ENCODE peak calls at places on chromosome 1, in four cellular contexts. R is MCF 10A, S is heart right ventricle, Q is GM12865. Y is an unnamed sample.

GRCh38 chr1:80358141-80358540 is 1351.6 kb upstream of the ADGRL4 start:
- DNase-seq in Q (no peak), R (peak), S (no peak), Y (no peak)

GRCh38 chr1:59672851-59673574 is 141.7 kb upstream of the HOOK1 start:
- DNase-seq in R (peak), S (no peak), Q (no peak), Y (no peak)

GRCh38 chr1:27618341-27619067 is 14.6 kb upstream of the AHDC1 start:
- DNase-seq in Q (peak), R (no peak), S (no peak), Y (peak)

GRCh38 chr1:36882536-36883285 is 151.6 kb downstream of the GRIK3 start:
- DNase-seq in R (no peak), S (no peak), Q (no peak), Y (no peak)

GRCh38 chr1:89986020-89986419 is 8.9 kb upstream of the ZNF326 start:
- DNase-seq in Q (no peak), S (no peak), R (no peak), Y (no peak)

GRCh38 chr1:88979054-88979748 is 13.2 kb downstream of the KYAT3 start:
- DNase-seq in Q (no peak), R (no peak), S (no peak), Y (no peak)

GRCh38 chr1:23980006-23980724 is at the start of gene SRSF10:
- DNase-seq in Q (peak), S (peak), R (peak), Y (peak)

GRCh38 chr1:119083980-119084379 is 56.5 kb downstream of the WARS2 start:
- DNase-seq in R (no peak), S (no peak), Q (no peak), Y (no peak)

GRCh38 chr1:224922404-224923164 is 6.9 kb upstream of the DNAH14 start:
- DNase-seq in R (peak), Q (peak), S (no peak), Y (no peak)

GRCh38 chr1:176220100-176220689 is 13.1 kb upstream of the COP1 start:
- DNase-seq in R (no peak), S (no peak), Q (no peak), Y (no peak)

GRCh38 chr1:40036574-40036973 is 4.0 kb upstream of the CAP1 start:
- DNase-seq in S (peak), Q (no peak), R (peak), Y (no peak)

GRCh38 chr1:44786138-44786840 is 1.7 kb downstream of the BEST4 start:
- DNase-seq in R (peak), S (peak), Q (peak), Y (peak)

GRCh38 chr1:44783697-44784093 is 4.3 kb downstream of the BEST4 start:
- DNase-seq in Q (no peak), S (no peak), R (no peak), Y (no peak)

GRCh38 chr1:44784094-44785026 is 3.6 kb downstream of the BEST4 start:
- DNase-seq in R (no peak), Q (peak), S (no peak), Y (peak)

GRCh38 chr1:44785501-44786137 is 2.4 kb downstream of the BEST4 start:
- DNase-seq in Q (no peak), S (no peak), R (no peak), Y (no peak)

DNA sequence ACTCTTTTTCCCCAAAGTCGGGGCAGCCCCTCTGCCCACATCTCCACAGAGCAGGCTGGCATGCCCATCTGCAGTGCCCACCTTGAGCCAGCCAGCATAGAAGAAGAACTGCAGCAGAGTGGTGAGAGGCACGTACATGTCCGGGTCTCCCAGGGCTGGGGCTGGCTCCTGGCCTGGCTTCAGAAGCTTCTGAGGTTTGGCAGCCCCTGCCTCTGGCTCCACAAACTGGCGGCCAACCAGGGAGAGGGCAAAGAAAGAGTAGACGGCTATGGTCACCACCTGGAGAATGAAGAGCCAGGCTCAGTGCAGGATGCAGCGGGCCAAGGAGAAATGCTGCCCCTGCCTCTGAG is 3.0 kb downstream of the BEST4 start:
- DNase-seq in S (no peak), Q (no peak), R (no peak), Y (no peak)
- TF ChIP-seq CTCF in S (no peak), Q (no peak), R (no peak), Y (peak)

GRCh38 chr1:240170245-240170644 is 78.6 kb downstream of the FMN2 start:
- DNase-seq in S (no peak), Q (no peak), R (no peak), Y (no peak)

GRCh38 chr1:240171907-240172306 is 80.2 kb downstream of the FMN2 start:
- DNase-seq in S (no peak), Q (no peak), R (no peak), Y (no peak)

GRCh38 chr1:240164742-240165141 is 73.1 kb downstream of the FMN2 start:
- DNase-seq in R (no peak), Q (no peak), S (no peak), Y (no peak)

GRCh38 chr1:240170806-240171205 is 79.1 kb downstream of the FMN2 start:
- DNase-seq in R (no peak), Q (no peak), S (no peak), Y (no peak)

DNA sequence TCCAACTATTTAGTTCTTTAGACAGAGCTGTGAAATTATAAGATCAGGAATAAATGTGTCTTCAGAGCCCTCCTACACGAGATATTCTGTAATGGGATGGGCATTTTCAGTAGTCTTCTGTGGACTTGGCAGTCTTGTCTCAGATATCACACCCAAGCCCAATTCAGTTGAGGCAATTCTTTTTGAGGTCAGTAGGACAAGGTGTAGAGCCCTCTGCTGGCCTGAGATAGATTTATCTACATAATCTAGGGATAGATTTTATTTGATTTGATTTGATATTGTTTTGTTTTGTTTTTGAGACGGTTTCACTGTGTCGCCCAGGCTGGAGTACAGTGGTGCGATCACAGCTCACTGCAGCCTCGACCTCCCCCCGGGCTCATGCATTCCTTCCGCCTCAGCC is 77.5 kb downstream of the FMN2 start:
- DNase-seq in S (no peak), R (peak), Q (no peak), Y (no peak)
- TF ChIP-seq CTCF in S (no peak), R (peak), Q (no peak), Y (no peak)

GRCh38 chr1:16924216-16924918 is 2.6 kb downstream of the CROCC start:
- DNase-seq in S (no peak), Q (no peak), R (no peak), Y (no peak)

GRCh38 chr1:16924919-16925477 is 3.3 kb downstream of the CROCC start:
- DNase-seq in S (no peak), Q (no peak), R (no peak), Y (no peak)

GRCh38 chr1:16926491-16927195 is 4.9 kb downstream of the CROCC start:
- DNase-seq in R (no peak), S (no peak), Q (no peak), Y (no peak)

GRCh38 chr1:16927256-16927655 is 5.5 kb downstream of the CROCC start:
- DNase-seq in Q (no peak), R (no peak), S (no peak), Y (no peak)

GRCh38 chr1:16925635-16926490 is 4.1 kb downstream of the CROCC start:
- DNase-seq in R (peak), S (no peak), Q (no peak), Y (no peak)
- TF ChIP-seq CTCF in R (peak), S (no peak), Q (no peak), Y (no peak)

GRCh38 chr1:167105150-167105840 is 11.4 kb downstream of the STYXL2 start:
- DNase-seq in R (no peak), Q (peak), S (no peak), Y (no peak)
- TF ChIP-seq CTCF in R (no peak), Q (no peak), S (no peak), Y (no peak)

Y was measured in activated CD8-positive, alpha-beta T cell treated with anti-CD3 and anti-CD28 coated beads for 36 hours.